ENCODE peak calls at places on chromosomes 6 and 20, in eight cellular contexts. One of them, this sample, is unnamed. For H3K27me3, the result is how much of the 10 kb centered on the place peaks cover.

GRCh38 chr6:7157752-7158616 is 50.2 kb downstream of the RREB1 start:
- DNase-seq in AG04450: no peak
- DNase-seq in heart left ventricle: no peak
- DNase-seq in SK-N-SH: no peak
- DNase-seq in IMR-90: peak
- DNase-seq in WERI-Rb-1: peak
- DNase-seq in lower lobe of right lung: no peak
- DNase-seq in effector memory CD4-positive, alpha-beta T cell: no peak
- DNase-seq in this sample: no peak

GRCh38 chr20:12614764-12615163 is 394.0 kb upstream of the SPTLC3 start:
- DNase-seq in AG04450: no peak
- DNase-seq in heart left ventricle: no peak
- DNase-seq in SK-N-SH: no peak
- DNase-seq in IMR-90: no peak
- DNase-seq in WERI-Rb-1: no peak
- DNase-seq in lower lobe of right lung: no peak
- DNase-seq in effector memory CD4-positive, alpha-beta T cell: no peak
- DNase-seq in this sample: no peak

GRCh38 chr6:36615018-36615761 is 21.0 kb downstream of the SRSF3 start:
- DNase-seq in AG04450: peak
- DNase-seq in heart left ventricle: peak
- DNase-seq in SK-N-SH: peak
- DNase-seq in IMR-90: peak
- DNase-seq in WERI-Rb-1: peak
- DNase-seq in lower lobe of right lung: peak
- DNase-seq in effector memory CD4-positive, alpha-beta T cell: peak
- DNase-seq in this sample: peak

GRCh38 chr6:128071212-128071611 is 170.4 kb upstream of the THEMIS start:
- DNase-seq in AG04450: no peak
- DNase-seq in heart left ventricle: no peak
- DNase-seq in SK-N-SH: no peak
- DNase-seq in IMR-90: no peak
- DNase-seq in WERI-Rb-1: no peak
- DNase-seq in lower lobe of right lung: no peak
- DNase-seq in effector memory CD4-positive, alpha-beta T cell: no peak
- DNase-seq in this sample: no peak

GRCh38 chr20:47396762-47397476 is 40.4 kb upstream of the ZMYND8 start:
- DNase-seq in AG04450: no peak
- DNase-seq in heart left ventricle: no peak
- DNase-seq in SK-N-SH: no peak
- DNase-seq in IMR-90: no peak
- DNase-seq in WERI-Rb-1: no peak
- DNase-seq in lower lobe of right lung: no peak
- DNase-seq in effector memory CD4-positive, alpha-beta T cell: no peak
- DNase-seq in this sample: no peak

GRCh38 chr6:131001945-131002661 is 60.9 kb downstream of the EPB41L2 start:
- DNase-seq in AG04450: no peak
- DNase-seq in heart left ventricle: no peak
- DNase-seq in SK-N-SH: no peak
- DNase-seq in IMR-90: peak
- DNase-seq in WERI-Rb-1: no peak
- DNase-seq in lower lobe of right lung: no peak
- DNase-seq in effector memory CD4-positive, alpha-beta T cell: no peak
- DNase-seq in this sample: no peak

GRCh38 chr6:64062960-64063683 is 427.5 kb downstream of the PHF3 start:
- DNase-seq in AG04450: no peak
- DNase-seq in heart left ventricle: no peak
- DNase-seq in SK-N-SH: no peak
- DNase-seq in IMR-90: peak
- DNase-seq in WERI-Rb-1: no peak
- DNase-seq in lower lobe of right lung: no peak
- DNase-seq in effector memory CD4-positive, alpha-beta T cell: no peak
- DNase-seq in this sample: no peak

GRCh38 chr6:164109770-164110140 is 695.2 kb downstream of the QKI start:
- DNase-seq in AG04450: no peak
- DNase-seq in heart left ventricle: peak
- DNase-seq in SK-N-SH: no peak
- DNase-seq in IMR-90: no peak
- DNase-seq in WERI-Rb-1: peak
- DNase-seq in lower lobe of right lung: peak
- DNase-seq in effector memory CD4-positive, alpha-beta T cell: no peak
- DNase-seq in this sample: no peak

GRCh38 chr20:33851842-33852466 is 40.8 kb downstream of the CHMP4B start:
- DNase-seq in AG04450: no peak
- DNase-seq in heart left ventricle: no peak
- DNase-seq in SK-N-SH: no peak
- DNase-seq in IMR-90: no peak
- DNase-seq in WERI-Rb-1: no peak
- DNase-seq in lower lobe of right lung: no peak
- DNase-seq in effector memory CD4-positive, alpha-beta T cell: no peak
- DNase-seq in this sample: no peak

GRCh38 chr20:33850159-33850558 is 39.0 kb downstream of the CHMP4B start:
- DNase-seq in AG04450: no peak
- DNase-seq in heart left ventricle: no peak
- DNase-seq in SK-N-SH: no peak
- DNase-seq in IMR-90: no peak
- DNase-seq in WERI-Rb-1: no peak
- DNase-seq in lower lobe of right lung: no peak
- DNase-seq in effector memory CD4-positive, alpha-beta T cell: no peak
- DNase-seq in this sample: no peak

GRCh38 chr20:33848391-33848790 is 37.2 kb downstream of the CHMP4B start:
- DNase-seq in AG04450: no peak
- DNase-seq in heart left ventricle: no peak
- DNase-seq in SK-N-SH: no peak
- DNase-seq in IMR-90: no peak
- DNase-seq in WERI-Rb-1: no peak
- DNase-seq in lower lobe of right lung: no peak
- DNase-seq in effector memory CD4-positive, alpha-beta T cell: no peak
- DNase-seq in this sample: no peak

GRCh38 chr20:33857722-33858563 is 46.8 kb downstream of the CHMP4B start:
- DNase-seq in AG04450: no peak
- DNase-seq in heart left ventricle: no peak
- DNase-seq in SK-N-SH: no peak
- DNase-seq in IMR-90: no peak
- DNase-seq in WERI-Rb-1: peak
- DNase-seq in lower lobe of right lung: no peak
- DNase-seq in effector memory CD4-positive, alpha-beta T cell: no peak
- DNase-seq in this sample: no peak

DNA sequence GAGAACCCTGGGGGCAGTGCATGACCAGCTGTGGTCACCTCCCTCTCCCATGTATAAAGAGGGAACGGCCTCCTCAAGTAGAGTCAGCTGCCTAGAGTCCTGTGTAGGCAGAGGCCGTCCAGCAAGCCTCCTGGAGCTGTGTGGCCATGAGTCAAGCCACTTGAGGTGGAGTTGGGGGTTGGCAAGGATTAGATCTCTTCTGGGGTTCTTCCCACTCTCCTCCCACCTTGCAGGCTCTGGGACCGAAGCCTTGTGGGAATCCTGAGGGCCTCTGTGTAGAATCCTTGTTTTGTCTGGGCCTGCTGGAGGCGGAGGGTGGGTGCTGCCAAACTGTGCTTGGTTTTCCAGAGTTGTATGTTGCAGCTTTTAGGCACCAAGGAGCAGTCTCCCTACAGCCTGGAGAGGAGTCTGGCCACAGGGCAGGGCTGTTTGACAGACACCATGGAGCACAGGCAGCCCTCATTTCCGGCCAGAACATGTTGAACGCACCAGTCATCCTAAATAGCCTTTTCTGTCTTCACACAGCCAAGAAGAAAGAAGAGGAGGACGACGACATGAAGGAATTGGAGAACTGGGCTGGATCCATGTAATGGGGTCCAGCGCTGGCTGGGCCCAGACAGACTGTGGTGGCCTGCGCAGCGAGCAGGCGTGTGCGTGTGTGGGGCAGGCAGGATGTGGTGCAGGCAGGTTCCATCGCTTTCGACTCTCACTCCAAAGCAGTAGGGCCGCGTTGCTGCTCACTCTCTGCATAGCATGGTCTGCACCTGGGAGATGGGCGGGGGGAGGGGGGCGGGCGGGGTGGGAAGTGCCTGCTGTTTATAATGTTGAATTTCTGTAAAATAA is 42.0 kb downstream of the CHMP4B start:
- DNase-seq in AG04450: no peak
- DNase-seq in heart left ventricle: no peak
- DNase-seq in SK-N-SH: no peak
- DNase-seq in IMR-90: no peak
- DNase-seq in WERI-Rb-1: no peak
- DNase-seq in lower lobe of right lung: no peak
- DNase-seq in effector memory CD4-positive, alpha-beta T cell: no peak
- DNase-seq in this sample: no peak
- H3K4me3 ChIP-seq in AG04450: no peak
- H3K4me3 ChIP-seq in heart left ventricle: no peak
- H3K4me3 ChIP-seq in SK-N-SH: no peak
- H3K4me3 ChIP-seq in IMR-90: no peak
- H3K4me3 ChIP-seq in WERI-Rb-1: no peak
- H3K4me3 ChIP-seq in lower lobe of right lung: no peak
- H3K4me3 ChIP-seq in effector memory CD4-positive, alpha-beta T cell: no peak
- H3K4me3 ChIP-seq in this sample: no peak

DNA sequence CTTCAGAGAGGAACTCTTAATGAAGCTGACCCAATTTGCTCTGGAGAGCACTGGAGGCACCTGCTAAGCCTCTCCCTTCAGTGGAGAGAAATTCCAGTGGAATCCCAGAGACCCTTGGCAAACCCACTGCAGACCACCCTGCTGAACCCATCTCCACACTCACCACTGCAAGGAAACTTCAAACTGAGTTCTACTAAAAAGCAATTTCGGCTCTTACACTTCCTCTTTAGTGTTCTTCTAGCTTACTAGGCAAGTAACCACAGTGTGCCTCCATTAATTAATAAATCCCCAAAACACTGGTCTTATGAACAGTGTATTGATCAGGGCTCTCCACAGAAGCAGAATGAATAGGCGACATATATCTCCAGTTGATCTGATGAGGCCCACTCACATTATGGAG is 43.0 kb upstream of the HLA-E start:
- DNase-seq in AG04450: no peak
- DNase-seq in heart left ventricle: no peak
- DNase-seq in SK-N-SH: no peak
- DNase-seq in IMR-90: no peak
- DNase-seq in WERI-Rb-1: no peak
- DNase-seq in lower lobe of right lung: no peak
- DNase-seq in effector memory CD4-positive, alpha-beta T cell: no peak
- DNase-seq in this sample: no peak
- H3K27me3 ChIP-seq in AG04450: half or more
- H3K27me3 ChIP-seq in heart left ventricle: under half
- H3K27me3 ChIP-seq in SK-N-SH: half or more
- H3K27me3 ChIP-seq in IMR-90: half or more
- H3K27me3 ChIP-seq in WERI-Rb-1: half or more
- H3K27me3 ChIP-seq in lower lobe of right lung: half or more
- H3K27me3 ChIP-seq in effector memory CD4-positive, alpha-beta T cell: under half
- H3K27me3 ChIP-seq in this sample: half or more

GRCh38 chr6:157273756-157274088 is 49.6 kb downstream of the TMEM242 start:
- DNase-seq in AG04450: no peak
- DNase-seq in heart left ventricle: peak
- DNase-seq in SK-N-SH: peak
- DNase-seq in IMR-90: peak
- DNase-seq in WERI-Rb-1: peak
- DNase-seq in lower lobe of right lung: peak
- DNase-seq in effector memory CD4-positive, alpha-beta T cell: peak
- DNase-seq in this sample: peak

GRCh38 chr6:157274116-157274470 is 49.2 kb downstream of the TMEM242 start:
- DNase-seq in AG04450: no peak
- DNase-seq in heart left ventricle: no peak
- DNase-seq in SK-N-SH: no peak
- DNase-seq in IMR-90: no peak
- DNase-seq in WERI-Rb-1: no peak
- DNase-seq in lower lobe of right lung: no peak
- DNase-seq in effector memory CD4-positive, alpha-beta T cell: no peak
- DNase-seq in this sample: no peak

GRCh38 chr6:157272866-157273755 is 50.2 kb downstream of the TMEM242 start:
- DNase-seq in AG04450: no peak
- DNase-seq in heart left ventricle: no peak
- DNase-seq in SK-N-SH: no peak
- DNase-seq in IMR-90: no peak
- DNase-seq in WERI-Rb-1: peak
- DNase-seq in lower lobe of right lung: no peak
- DNase-seq in effector memory CD4-positive, alpha-beta T cell: no peak
- DNase-seq in this sample: peak

GRCh38 chr6:157276134-157276532 is 47.2 kb downstream of the TMEM242 start:
- DNase-seq in AG04450: no peak
- DNase-seq in heart left ventricle: no peak
- DNase-seq in SK-N-SH: no peak
- DNase-seq in IMR-90: no peak
- DNase-seq in WERI-Rb-1: no peak
- DNase-seq in lower lobe of right lung: no peak
- DNase-seq in effector memory CD4-positive, alpha-beta T cell: no peak
- DNase-seq in this sample: no peak

DNA sequence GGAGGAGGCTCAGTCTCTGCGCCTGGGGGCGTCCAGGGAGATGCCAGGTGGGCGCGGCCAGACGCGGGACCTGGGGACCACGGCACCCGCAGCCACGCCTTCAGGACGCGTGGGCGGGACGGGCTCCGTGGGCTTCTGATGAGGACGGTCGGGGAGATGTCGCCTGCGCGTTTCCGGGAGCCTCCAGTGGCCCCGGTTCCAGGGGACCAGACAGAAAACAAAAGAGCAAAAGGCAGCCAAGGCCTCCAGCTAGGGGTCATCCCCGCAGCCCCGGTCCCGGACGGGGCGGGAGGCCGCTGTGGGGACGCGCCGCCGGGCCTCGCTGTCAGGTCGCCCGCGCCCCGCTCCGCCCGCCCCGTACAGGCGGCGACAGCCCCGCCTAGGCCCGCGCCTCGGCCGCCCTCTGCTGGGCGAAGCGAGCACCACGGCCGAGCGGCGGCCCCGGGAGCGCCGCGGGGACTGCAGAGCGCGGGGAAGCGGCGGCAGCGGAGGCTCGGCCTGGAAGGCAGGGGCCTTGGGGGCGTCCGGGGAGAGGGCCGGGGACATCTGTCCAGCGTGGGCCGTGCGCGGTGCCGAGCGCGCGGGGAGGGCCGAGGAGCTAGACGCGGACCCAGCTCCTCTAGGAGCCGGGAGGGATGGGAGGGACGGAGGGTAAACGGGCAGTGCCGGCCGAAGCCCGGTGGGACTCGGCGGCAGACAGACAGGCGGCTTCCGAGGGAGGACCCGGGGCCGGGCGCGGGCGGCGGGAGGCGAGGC is 48.7 kb downstream of the TMEM242 start:
- DNase-seq in AG04450: no peak
- DNase-seq in heart left ventricle: peak
- DNase-seq in SK-N-SH: peak
- DNase-seq in IMR-90: peak
- DNase-seq in WERI-Rb-1: peak
- DNase-seq in lower lobe of right lung: peak
- DNase-seq in effector memory CD4-positive, alpha-beta T cell: peak
- DNase-seq in this sample: peak
- H3K27ac ChIP-seq in AG04450: no peak
- H3K27ac ChIP-seq in heart left ventricle: peak
- H3K27ac ChIP-seq in SK-N-SH: peak
- H3K27ac ChIP-seq in IMR-90: peak
- H3K27ac ChIP-seq in WERI-Rb-1: peak
- H3K27ac ChIP-seq in lower lobe of right lung: peak
- H3K27ac ChIP-seq in effector memory CD4-positive, alpha-beta T cell: peak
- H3K27ac ChIP-seq in this sample: peak

GRCh38 chr20:19603390-19603753 is 154.7 kb upstream of the RIN2 start:
- DNase-seq in AG04450: no peak
- DNase-seq in heart left ventricle: no peak
- DNase-seq in SK-N-SH: no peak
- DNase-seq in IMR-90: no peak
- DNase-seq in WERI-Rb-1: no peak
- DNase-seq in lower lobe of right lung: no peak
- DNase-seq in effector memory CD4-positive, alpha-beta T cell: no peak
- DNase-seq in this sample: no peak

GRCh38 chr20:19605759-19606158 is 152.3 kb upstream of the RIN2 start:
- DNase-seq in AG04450: no peak
- DNase-seq in heart left ventricle: no peak
- DNase-seq in SK-N-SH: no peak
- DNase-seq in IMR-90: no peak
- DNase-seq in WERI-Rb-1: no peak
- DNase-seq in lower lobe of right lung: no peak
- DNase-seq in effector memory CD4-positive, alpha-beta T cell: no peak
- DNase-seq in this sample: no peak

GRCh38 chr20:19600042-19600441 is 158.0 kb upstream of the RIN2 start:
- DNase-seq in AG04450: no peak
- DNase-seq in heart left ventricle: no peak
- DNase-seq in SK-N-SH: no peak
- DNase-seq in IMR-90: no peak
- DNase-seq in WERI-Rb-1: no peak
- DNase-seq in lower lobe of right lung: no peak
- DNase-seq in effector memory CD4-positive, alpha-beta T cell: no peak
- DNase-seq in this sample: no peak

GRCh38 chr20:19601133-19601810 is 156.8 kb upstream of the RIN2 start:
- DNase-seq in AG04450: no peak
- DNase-seq in heart left ventricle: no peak
- DNase-seq in SK-N-SH: no peak
- DNase-seq in IMR-90: no peak
- DNase-seq in WERI-Rb-1: no peak
- DNase-seq in lower lobe of right lung: no peak
- DNase-seq in effector memory CD4-positive, alpha-beta T cell: no peak
- DNase-seq in this sample: no peak

DNA sequence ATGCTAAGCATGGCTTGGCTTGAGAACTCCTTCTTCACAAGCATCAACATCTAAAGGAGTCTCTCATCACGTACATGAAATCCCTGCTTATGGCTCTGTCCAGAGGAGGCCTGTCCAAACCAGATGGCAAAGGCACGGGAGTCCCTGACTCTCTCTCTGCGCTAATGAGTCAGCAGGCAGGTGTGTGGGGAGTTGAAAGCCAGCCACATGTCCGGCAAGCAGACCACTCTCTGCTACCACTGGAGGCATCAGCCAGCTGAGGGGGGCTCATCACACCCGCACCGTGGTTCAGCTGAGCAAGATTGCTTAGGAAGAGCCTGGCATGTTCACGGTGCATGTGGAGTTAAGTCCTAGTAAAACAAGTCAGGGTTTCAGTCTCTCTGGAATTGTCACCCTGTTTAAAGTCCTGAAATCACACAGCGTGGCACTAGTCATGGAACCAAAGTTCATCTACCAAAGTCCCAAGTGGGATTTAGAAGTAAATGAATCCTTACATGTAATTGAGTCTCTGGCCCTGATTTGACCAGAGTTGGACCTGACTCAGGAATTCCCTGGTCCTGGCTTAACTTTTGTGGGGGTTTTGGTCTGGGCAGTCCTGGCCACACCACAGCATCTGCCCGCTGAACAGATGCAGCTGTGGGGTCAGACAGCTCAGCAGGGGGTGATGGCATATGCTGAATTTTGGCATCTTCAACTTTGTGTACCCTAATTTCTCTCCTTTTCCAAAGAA is 155.2 kb upstream of the RIN2 start:
- DNase-seq in AG04450: no peak
- DNase-seq in heart left ventricle: no peak
- DNase-seq in SK-N-SH: no peak
- DNase-seq in IMR-90: no peak
- DNase-seq in WERI-Rb-1: no peak
- DNase-seq in lower lobe of right lung: no peak
- DNase-seq in effector memory CD4-positive, alpha-beta T cell: no peak
- DNase-seq in this sample: no peak
- H3K4me3 ChIP-seq in AG04450: no peak
- H3K4me3 ChIP-seq in heart left ventricle: no peak
- H3K4me3 ChIP-seq in SK-N-SH: no peak
- H3K4me3 ChIP-seq in IMR-90: no peak
- H3K4me3 ChIP-seq in WERI-Rb-1: no peak
- H3K4me3 ChIP-seq in lower lobe of right lung: no peak
- H3K4me3 ChIP-seq in effector memory CD4-positive, alpha-beta T cell: no peak
- H3K4me3 ChIP-seq in this sample: no peak